ENCODE peak calls at places on chromosome 19, in eight cellular contexts. X is occipital lobe; O is cerebellar cortex; T is activated CD4-positive, alpha-beta T cell treated with anti-CD3 and anti-CD28 coated beads, Interleukin-2, amount 10 ng/mL, durations not matched to agents 7 days and 5 days; S is T-cell; I is ovary; Y is AG09319; K is transverse colon. V is an unnamed sample.

GRCh38 chr19:5003781-5004180 is 34.9 kb downstream of the KDM4B start:
- DNase-seq in O (no peak), S (no peak), I (no peak), X (no peak), K (no peak), T (no peak), Y (no peak), V (no peak)

GRCh38 chr19:15379996-15380647 is 535 bp upstream of the AKAP8 start:
- DNase-seq in O (peak), X (no peak), K (peak), I (no peak), Y (no peak), S (no peak), T (peak), V (peak)

GRCh38 chr19:39494661-39495060 is 4.1 kb upstream of the DLL3 start:
- DNase-seq in O (no peak), T (no peak), S (no peak), K (no peak), I (no peak), X (no peak), Y (no peak), V (no peak)

GRCh38 chr19:12847159-12848139 is 9.1 kb downstream of the MAST1 start:
- DNase-seq in X (peak), K (peak), T (peak), S (peak), O (peak), Y (peak), I (peak), V (peak)

GRCh38 chr19:38684078-38684861 is 36.8 kb downstream of the ACTN4 start:
- DNase-seq in X (no peak), S (peak), O (no peak), Y (peak), T (peak), I (peak), K (peak), V (peak)

GRCh38 chr19:17996826-17997316 is 11.1 kb upstream of the ARRDC2 start:
- DNase-seq in T (peak), Y (no peak), K (peak), O (peak), S (peak), I (peak), X (peak), V (peak)

GRCh38 chr19:10517760-10518443 is 655 bp upstream of the S1PR5 start:
- DNase-seq in S (no peak), T (no peak), I (no peak), X (no peak), O (peak), K (no peak), Y (no peak), V (peak)

GRCh38 chr19:56312787-56313343 is 1.8 kb downstream of the ZSCAN5A start:
- DNase-seq in Y (no peak), I (no peak), K (no peak), O (no peak), X (no peak), T (no peak), S (no peak), V (no peak)

GRCh38 chr19:5788422-5788821 is 2.5 kb downstream of the DUS3L start:
- DNase-seq in T (no peak), X (no peak), I (no peak), O (no peak), S (no peak), K (no peak), Y (no peak), V (no peak)

GRCh38 chr19:17095141-17095919 is 19.8 kb downstream of the MYO9B start:
- DNase-seq in X (no peak), T (no peak), Y (no peak), K (peak), I (no peak), O (no peak), S (no peak), V (no peak)

GRCh38 chr19:5150331-5150901 is 181.5 kb downstream of the KDM4B start:
- DNase-seq in K (no peak), O (no peak), Y (no peak), S (no peak), T (no peak), I (peak), X (no peak), V (no peak)

GRCh38 chr19:36140289-36141038 is 598 bp downstream of the CAPNS1 start:
- DNase-seq in X (no peak), I (peak), S (peak), K (peak), O (peak), T (peak), Y (no peak), V (peak)

GRCh38 chr19:12668937-12669271 is 2.3 kb downstream of the WDR83 start:
- DNase-seq in K (peak), T (peak), S (peak), Y (peak), X (peak), O (peak), I (peak), V (no peak)

GRCh38 chr19:13629687-13630357 is 123.5 kb upstream of the CACNA1A start:
- DNase-seq in T (no peak), Y (no peak), K (no peak), X (no peak), I (no peak), O (no peak), S (no peak), V (no peak)

GRCh38 chr19:1860133-1860775 is 3.1 kb downstream of the KLF16 start:
- DNase-seq in T (peak), K (peak), I (peak), S (peak), O (peak), Y (no peak), X (peak), V (no peak)

GRCh38 chr19:3873151-3873550 is 4.3 kb upstream of the ZFR2 start:
- DNase-seq in K (no peak), X (no peak), S (no peak), O (peak), I (no peak), Y (no peak), T (no peak), V (no peak)

GRCh38 chr19:3162418-3163229 is 15.9 kb upstream of the S1PR4 start:
- DNase-seq in Y (no peak), S (no peak), O (no peak), I (no peak), X (no peak), T (peak), K (no peak), V (no peak)

GRCh38 chr19:21109116-21109515 is 27.1 kb downstream of the ZNF714 start:
- DNase-seq in I (no peak), T (no peak), K (no peak), S (no peak), X (no peak), O (no peak), Y (no peak), V (no peak)